ENCODE peak calls at places on chromosomes 5 and 9, in eight cellular contexts. Y is H1, S is right atrium auricular region, H is brain microvascular endothelial cell, P is PC-3, L is A673, K is WERI-Rb-1, N is endodermal cell. V is an unnamed sample.

GRCh38 chr5:39202594-39203290 is 16.6 kb downstream of the FYB1 start:
- DNase-seq in Y (no peak), S (no peak), H (no peak), P (no peak), L (no peak), K (no peak), N (no peak), V (no peak)

GRCh38 chr9:123948290-123948689 is 18.4 kb upstream of the DENND1A start:
- DNase-seq in Y (no peak), S (no peak), H (no peak), P (no peak), L (no peak), K (no peak), N (no peak), V (no peak)

GRCh38 chr5:10235350-10235749 is 14.3 kb downstream of the ATPSCKMT start:
- DNase-seq in Y (no peak), S (no peak), H (peak), P (peak), L (no peak), K (peak), N (no peak), V (no peak)

GRCh38 chr9:70411930-70412677 is 2.4 kb downstream of the KLF9 start:
- DNase-seq in Y (peak), S (peak), H (peak), P (no peak), L (no peak), K (no peak), N (peak), V (no peak)

GRCh38 chr5:176192094-176192721 is 46.0 kb upstream of the SIMC1 start:
- DNase-seq in Y (no peak), S (no peak), H (no peak), P (no peak), L (no peak), K (no peak), N (peak), V (no peak)

GRCh38 chr5:168315991-168316578 is 24.6 kb downstream of the WWC1 start:
- DNase-seq in Y (no peak), S (no peak), H (no peak), P (peak), L (no peak), K (no peak), N (no peak), V (no peak)

GRCh38 chr9:134895849-134896833 is 15.5 kb downstream of the FCN2 start:
- DNase-seq in Y (no peak), S (peak), H (peak), P (peak), L (peak), K (no peak), N (no peak), V (no peak)

GRCh38 chr5:67292201-67292940 is 95.8 kb upstream of the CD180 start:
- DNase-seq in Y (no peak), S (no peak), H (no peak), P (no peak), L (no peak), K (no peak), N (no peak), V (no peak)

GRCh38 chr5:87190041-87190440 is 77.6 kb upstream of the RASA1 start:
- DNase-seq in Y (no peak), S (no peak), H (no peak), P (peak), L (no peak), K (no peak), N (no peak), V (no peak)

GRCh38 chr9:91023741-91024140 is 222.1 kb downstream of the SYK start:
- DNase-seq in Y (no peak), S (no peak), H (no peak), P (no peak), L (no peak), K (no peak), N (no peak), V (no peak)

GRCh38 chr5:110161162-110161561 is 471.4 kb downstream of the MAN2A1 start:
- DNase-seq in Y (no peak), S (no peak), H (no peak), P (peak), L (no peak), K (no peak), N (no peak), V (no peak)

GRCh38 chr5:4976918-4977317 is 163.2 kb upstream of the ADAMTS16 start:
- DNase-seq in Y (no peak), S (no peak), H (no peak), P (no peak), L (no peak), K (no peak), N (no peak), V (no peak)

GRCh38 chr5:150302301-150303069 is at the start of gene ARSI:
- DNase-seq in Y (no peak), S (no peak), H (no peak), P (peak), L (no peak), K (no peak), N (peak), V (no peak)

GRCh38 chr9:127397722-127398647 is 1.0 kb downstream of the SLC2A8 start:
- DNase-seq in Y (no peak), S (peak), H (peak), P (peak), L (peak), K (peak), N (peak), V (no peak)

GRCh38 chr5:140273401-140273877 is 29.5 kb downstream of the PFDN1 start:
- DNase-seq in Y (no peak), S (no peak), H (no peak), P (no peak), L (no peak), K (no peak), N (no peak), V (no peak)

GRCh38 chr5:16492398-16493175 is 27.0 kb upstream of the ZNF622 start:
- DNase-seq in Y (no peak), S (no peak), H (peak), P (peak), L (peak), K (peak), N (no peak), V (peak)

GRCh38 chr9:4739587-4740372 is 1.2 kb downstream of the AK3 start:
- DNase-seq in Y (no peak), S (no peak), H (no peak), P (peak), L (no peak), K (no peak), N (peak), V (no peak)

GRCh38 chr9:93952119-93952783 is 2.9 kb downstream of the BARX1 start:
- DNase-seq in Y (no peak), S (no peak), H (no peak), P (no peak), L (no peak), K (no peak), N (peak), V (no peak)

GRCh38 chr5:66987126-66987525 is 209.5 kb downstream of the CD180 start:
- DNase-seq in Y (no peak), S (no peak), H (peak), P (no peak), L (no peak), K (no peak), N (no peak), V (no peak)

GRCh38 chr5:139470821-139471300 is at the start of gene SMIM33:
- DNase-seq in Y (no peak), S (no peak), H (no peak), P (no peak), L (no peak), K (no peak), N (peak), V (no peak)

GRCh38 chr5:143041972-143042770 is 272.0 kb downstream of the ARHGAP26 start:
- DNase-seq in Y (no peak), S (no peak), H (peak), P (peak), L (no peak), K (no peak), N (no peak), V (no peak)

GRCh38 chr5:103569313-103570060 is 6.9 kb upstream of the NUDT12 start:
- DNase-seq in Y (no peak), S (no peak), H (no peak), P (peak), L (no peak), K (no peak), N (no peak), V (no peak)

GRCh38 chr5:10678236-10678635 is 82.8 kb downstream of the DAP start:
- DNase-seq in Y (no peak), S (no peak), H (no peak), P (no peak), L (no peak), K (no peak), N (no peak), V (no peak)

GRCh38 chr9:21579209-21579608 is 97.1 kb upstream of the IFNE start:
- DNase-seq in Y (no peak), S (no peak), H (no peak), P (no peak), L (no peak), K (no peak), N (no peak), V (no peak)

GRCh38 chr9:135241381-135242380 is 154.2 kb downstream of the OLFM1 start:
- DNase-seq in Y (no peak), S (no peak), H (no peak), P (no peak), L (no peak), K (peak), N (peak), V (no peak)

GRCh38 chr5:149667084-149667826 is 62.9 kb upstream of the PPARGC1B start:
- DNase-seq in Y (no peak), S (no peak), H (peak), P (peak), L (peak), K (peak), N (peak), V (no peak)

GRCh38 chr9:82488702-82489578 is 500.4 kb downstream of the SPATA31D1 start:
- DNase-seq in Y (no peak), S (no peak), H (peak), P (peak), L (peak), K (no peak), N (no peak), V (peak)

GRCh38 chr5:62506659-62507460 is 71.8 kb upstream of the LRRC70 start:
- DNase-seq in Y (no peak), S (no peak), H (no peak), P (no peak), L (peak), K (no peak), N (no peak), V (no peak)

GRCh38 chr5:32683125-32683524 is 28.0 kb upstream of the NPR3 start:
- DNase-seq in Y (no peak), S (no peak), H (no peak), P (no peak), L (no peak), K (no peak), N (no peak), V (no peak)

GRCh38 chr9:126295082-126295477 is 31.5 kb upstream of the MVB12B start:
- DNase-seq in Y (no peak), S (no peak), H (no peak), P (no peak), L (no peak), K (no peak), N (no peak), V (no peak)

GRCh38 chr5:134934202-134934601 is 29.3 kb downstream of the PCBD2 start:
- DNase-seq in Y (no peak), S (no peak), H (no peak), P (no peak), L (no peak), K (no peak), N (no peak), V (no peak)
- H3K4me3 ChIP-seq in Y (no peak), S (no peak), H (no peak), P (no peak), L (no peak), K (no peak), N (no peak), V (no peak)

GRCh38 chr9:120921751-120922181 is 4.8 kb downstream of the TRAF1 start:
- DNase-seq in Y (no peak), S (no peak), H (no peak), P (no peak), L (no peak), K (peak), N (no peak), V (no peak)
- TF ChIP-seq CTCF in Y (no peak), S (no peak), H (peak), P (no peak), L (no peak), K (peak), N (no peak), V (peak)

DNA sequence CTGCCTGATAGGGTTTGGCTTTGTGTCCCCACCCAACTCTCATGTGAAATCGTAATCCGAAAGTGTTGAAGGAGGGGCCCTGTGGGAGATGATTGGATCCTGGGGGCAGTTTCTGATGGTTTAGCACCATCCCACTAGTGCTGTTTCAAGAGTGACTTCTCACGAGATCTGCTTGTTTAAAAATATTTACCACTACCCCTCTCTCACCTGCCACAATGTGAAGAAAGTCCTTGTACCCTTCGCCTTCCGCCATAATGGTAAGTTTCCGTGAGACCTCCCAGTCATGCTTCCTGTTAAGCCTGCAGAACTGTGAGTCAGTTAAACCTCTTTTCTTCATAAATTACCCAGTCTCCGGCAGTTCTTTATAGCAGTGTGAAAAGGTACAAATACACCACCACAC is 2.7 kb upstream of the RFX3 start:
- DNase-seq in Y (no peak), S (no peak), H (no peak), P (no peak), L (no peak), K (no peak), N (no peak), V (no peak)
- H3K4me3 ChIP-seq in Y (peak), S (no peak), H (no peak), P (peak), L (no peak), K (no peak), N (peak), V (no peak)

GRCh38 chr9:38705917-38706316 is 14.0 kb downstream of the FAM240B start:
- DNase-seq in Y (no peak), S (no peak), H (no peak), P (no peak), L (no peak), K (no peak), N (no peak), V (no peak)

GRCh38 chr9:38706493-38706892 is 13.4 kb downstream of the FAM240B start:
- DNase-seq in Y (no peak), S (no peak), H (no peak), P (no peak), L (no peak), K (no peak), N (no peak), V (no peak)

GRCh38 chr9:38708759-38709158 is 11.2 kb downstream of the FAM240B start:
- DNase-seq in Y (no peak), S (peak), H (peak), P (peak), L (no peak), K (no peak), N (no peak), V (no peak)

GRCh38 chr9:38713426-38713825 is 6.5 kb downstream of the FAM240B start:
- DNase-seq in Y (no peak), S (no peak), H (peak), P (peak), L (no peak), K (no peak), N (no peak), V (peak)

DNA sequence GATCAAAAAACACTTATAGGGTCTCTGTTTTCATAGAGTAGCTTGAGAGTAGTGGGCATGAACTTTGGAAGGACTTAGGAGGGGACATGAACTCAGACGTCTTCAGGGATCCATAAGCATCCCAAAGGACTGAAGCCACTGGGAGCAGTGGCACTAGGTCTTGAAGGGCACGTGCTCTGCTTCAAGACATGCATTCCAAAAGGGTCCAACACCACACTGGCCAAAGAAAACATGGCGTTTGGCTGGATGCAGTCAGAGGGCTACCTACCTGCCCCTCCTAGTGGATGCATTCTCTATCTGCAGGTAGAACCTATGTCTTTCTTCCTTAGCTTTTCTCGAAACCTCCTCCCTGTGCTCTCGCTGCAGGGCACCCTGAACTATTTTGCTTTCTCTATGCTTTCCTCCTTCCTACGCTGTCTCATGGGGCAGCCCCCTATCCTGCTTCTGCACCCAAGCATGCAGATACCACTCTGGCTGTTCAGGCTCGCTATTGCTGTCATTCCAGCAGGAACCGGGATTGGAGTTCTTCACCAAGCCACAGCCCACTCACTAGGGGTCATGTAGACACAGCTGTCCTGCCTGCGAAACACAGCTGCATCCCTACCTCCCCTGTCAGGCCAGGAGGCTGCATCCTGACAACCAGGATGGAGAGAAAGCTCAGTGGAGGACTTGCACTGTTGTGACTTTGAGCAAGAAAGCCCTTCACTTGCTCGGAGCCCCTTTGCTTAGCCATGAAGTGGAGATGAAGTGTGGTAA is 11.9 kb downstream of the FAM240B start:
- DNase-seq in Y (no peak), S (no peak), H (no peak), P (peak), L (peak), K (peak), N (peak), V (no peak)
- TF ChIP-seq CTCF in Y (peak), S (no peak), H (peak), P (peak), L (peak), K (peak), N (peak), V (peak)

GRCh38 chr5:88675159-88675757 is 207.7 kb downstream of the MEF2C start:
- DNase-seq in Y (no peak), S (no peak), H (no peak), P (no peak), L (peak), K (peak), N (no peak), V (no peak)
- H3K4me3 ChIP-seq in Y (peak), S (peak), H (peak), P (no peak), L (peak), K (peak), N (peak), V (no peak)

DNA sequence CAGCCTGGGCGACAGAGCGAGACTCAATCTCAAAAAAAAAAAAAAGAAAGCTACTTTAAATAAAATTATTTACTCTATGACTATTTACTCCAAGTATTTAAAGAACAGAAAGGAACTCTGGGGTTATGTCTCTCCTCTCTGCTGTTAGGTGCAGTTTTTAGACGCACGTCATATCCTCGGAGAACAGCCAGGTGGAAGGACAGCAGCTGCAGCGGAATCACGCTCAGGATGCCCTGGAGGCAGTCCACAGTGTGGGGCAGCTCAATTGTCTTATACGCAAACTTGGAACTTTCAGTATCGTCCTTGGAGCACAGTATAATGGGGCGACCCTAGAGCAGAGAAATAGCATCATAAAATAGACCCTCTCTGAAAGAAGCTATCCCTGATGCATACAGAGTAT is 10.4 kb upstream of the MAPK9 start:
- DNase-seq in Y (no peak), S (no peak), H (no peak), P (peak), L (no peak), K (no peak), N (peak), V (no peak)
- TF ChIP-seq CTCF in Y (no peak), S (no peak), H (no peak), P (no peak), L (no peak), K (no peak), N (no peak), V (no peak)

GRCh38 chr5:135030691-135031145 is 3.3 kb downstream of the PITX1 start:
- DNase-seq in Y (no peak), S (no peak), H (no peak), P (no peak), L (no peak), K (no peak), N (no peak), V (no peak)
- H3K4me3 ChIP-seq in Y (peak), S (no peak), H (no peak), P (no peak), L (no peak), K (no peak), N (peak), V (no peak)

GRCh38 chr5:122464191-122464590 is 152.2 kb downstream of the SNCAIP start:
- DNase-seq in Y (no peak), S (no peak), H (no peak), P (no peak), L (no peak), K (no peak), N (no peak), V (no peak)

GRCh38 chr5:122463221-122463620 is 151.2 kb downstream of the SNCAIP start:
- DNase-seq in Y (no peak), S (no peak), H (peak), P (no peak), L (no peak), K (no peak), N (no peak), V (peak)

GRCh38 chr5:122454522-122454921 is 142.5 kb downstream of the SNCAIP start:
- DNase-seq in Y (no peak), S (no peak), H (no peak), P (no peak), L (peak), K (no peak), N (no peak), V (no peak)

GRCh38 chr5:122457178-122457826 is 145.3 kb downstream of the SNCAIP start:
- DNase-seq in Y (no peak), S (no peak), H (no peak), P (no peak), L (no peak), K (no peak), N (no peak), V (no peak)

GRCh38 chr5:122458278-122458872 is 146.3 kb downstream of the SNCAIP start:
- DNase-seq in Y (no peak), S (no peak), H (peak), P (peak), L (peak), K (peak), N (peak), V (no peak)
- TF ChIP-seq CTCF in Y (peak), S (peak), H (peak), P (peak), L (peak), K (peak), N (peak), V (peak)